ENCODE peak calls at places on chromosome X, in nine cellular contexts. One of them, this sample, is unnamed.

GRCh38 chrX:118350715-118351114 is 4.8 kb downstream of the WDR44 start:
- DNase-seq in activated CD4-positive, alpha-beta T cell treated with anti-CD3 and anti-CD28 coated beads, Interleukin-2, amount 10 ng/mL, durations not matched to agents 7 days and 5 days: no peak
- DNase-seq in NCI-H345: no peak
- DNase-seq in pancreas: no peak
- DNase-seq in NCI-H1105: no peak
- DNase-seq in stimulated activated CD4-positive, alpha-beta T cell treated with anti-CD3 and anti-CD28 coated beads, Interleukin-2, amount 100 ng/mL, for 48 hours: no peak
- DNase-seq in fibroblast of lung: no peak
- DNase-seq in tibial artery: no peak
- DNase-seq in ecto neural progenitor cell: no peak
- DNase-seq in this sample: peak

GRCh38 chrX:122914256-122914655 is 269.8 kb upstream of the GRIA3 start:
- DNase-seq in NCI-H1105: no peak
- DNase-seq in tibial artery: no peak
- DNase-seq in activated CD4-positive, alpha-beta T cell treated with anti-CD3 and anti-CD28 coated beads, Interleukin-2, amount 10 ng/mL, durations not matched to agents 7 days and 5 days: no peak
- DNase-seq in fibroblast of lung: no peak
- DNase-seq in NCI-H345: no peak
- DNase-seq in stimulated activated CD4-positive, alpha-beta T cell treated with anti-CD3 and anti-CD28 coated beads, Interleukin-2, amount 100 ng/mL, for 48 hours: no peak
- DNase-seq in pancreas: no peak
- DNase-seq in ecto neural progenitor cell: no peak
- DNase-seq in this sample: no peak

GRCh38 chrX:72712094-72712755 is 1.9 kb downstream of the PHKA1 start:
- DNase-seq in pancreas: no peak
- DNase-seq in tibial artery: no peak
- DNase-seq in NCI-H1105: no peak
- DNase-seq in ecto neural progenitor cell: no peak
- DNase-seq in activated CD4-positive, alpha-beta T cell treated with anti-CD3 and anti-CD28 coated beads, Interleukin-2, amount 10 ng/mL, durations not matched to agents 7 days and 5 days: no peak
- DNase-seq in fibroblast of lung: peak
- DNase-seq in NCI-H345: no peak
- DNase-seq in stimulated activated CD4-positive, alpha-beta T cell treated with anti-CD3 and anti-CD28 coated beads, Interleukin-2, amount 100 ng/mL, for 48 hours: no peak
- DNase-seq in this sample: peak

GRCh38 chrX:39507034-39507433 is 590.7 kb downstream of the BCOR start:
- DNase-seq in fibroblast of lung: no peak
- DNase-seq in NCI-H1105: no peak
- DNase-seq in activated CD4-positive, alpha-beta T cell treated with anti-CD3 and anti-CD28 coated beads, Interleukin-2, amount 10 ng/mL, durations not matched to agents 7 days and 5 days: no peak
- DNase-seq in ecto neural progenitor cell: peak
- DNase-seq in pancreas: no peak
- DNase-seq in stimulated activated CD4-positive, alpha-beta T cell treated with anti-CD3 and anti-CD28 coated beads, Interleukin-2, amount 100 ng/mL, for 48 hours: no peak
- DNase-seq in tibial artery: no peak
- DNase-seq in NCI-H345: no peak
- DNase-seq in this sample: no peak

GRCh38 chrX:72003811-72004750 is 93.4 kb downstream of the NHSL2 start:
- DNase-seq in ecto neural progenitor cell: peak
- DNase-seq in NCI-H1105: no peak
- DNase-seq in activated CD4-positive, alpha-beta T cell treated with anti-CD3 and anti-CD28 coated beads, Interleukin-2, amount 10 ng/mL, durations not matched to agents 7 days and 5 days: no peak
- DNase-seq in fibroblast of lung: no peak
- DNase-seq in pancreas: peak
- DNase-seq in tibial artery: no peak
- DNase-seq in NCI-H345: no peak
- DNase-seq in stimulated activated CD4-positive, alpha-beta T cell treated with anti-CD3 and anti-CD28 coated beads, Interleukin-2, amount 100 ng/mL, for 48 hours: no peak
- DNase-seq in this sample: peak

GRCh38 chrX:154022716-154023115 is 3.0 kb upstream of the IRAK1 start:
- DNase-seq in tibial artery: no peak
- DNase-seq in ecto neural progenitor cell: no peak
- DNase-seq in activated CD4-positive, alpha-beta T cell treated with anti-CD3 and anti-CD28 coated beads, Interleukin-2, amount 10 ng/mL, durations not matched to agents 7 days and 5 days: no peak
- DNase-seq in fibroblast of lung: no peak
- DNase-seq in stimulated activated CD4-positive, alpha-beta T cell treated with anti-CD3 and anti-CD28 coated beads, Interleukin-2, amount 100 ng/mL, for 48 hours: no peak
- DNase-seq in NCI-H1105: no peak
- DNase-seq in pancreas: no peak
- DNase-seq in NCI-H345: no peak
- DNase-seq in this sample: no peak

GRCh38 chrX:124529786-124530185 is 183.4 kb downstream of the SH2D1A start:
- DNase-seq in NCI-H1105: no peak
- DNase-seq in pancreas: no peak
- DNase-seq in NCI-H345: no peak
- DNase-seq in fibroblast of lung: no peak
- DNase-seq in activated CD4-positive, alpha-beta T cell treated with anti-CD3 and anti-CD28 coated beads, Interleukin-2, amount 10 ng/mL, durations not matched to agents 7 days and 5 days: no peak
- DNase-seq in ecto neural progenitor cell: no peak
- DNase-seq in stimulated activated CD4-positive, alpha-beta T cell treated with anti-CD3 and anti-CD28 coated beads, Interleukin-2, amount 100 ng/mL, for 48 hours: no peak
- DNase-seq in tibial artery: no peak
- DNase-seq in this sample: no peak

GRCh38 chrX:115562492-115562872 is 1.5 kb downstream of the PLS3 start:
- DNase-seq in NCI-H345: no peak
- DNase-seq in NCI-H1105: no peak
- DNase-seq in activated CD4-positive, alpha-beta T cell treated with anti-CD3 and anti-CD28 coated beads, Interleukin-2, amount 10 ng/mL, durations not matched to agents 7 days and 5 days: no peak
- DNase-seq in pancreas: no peak
- DNase-seq in stimulated activated CD4-positive, alpha-beta T cell treated with anti-CD3 and anti-CD28 coated beads, Interleukin-2, amount 100 ng/mL, for 48 hours: no peak
- DNase-seq in tibial artery: no peak
- DNase-seq in ecto neural progenitor cell: peak
- DNase-seq in fibroblast of lung: peak
- DNase-seq in this sample: peak

GRCh38 chrX:10190367-10190766 is 33.6 kb downstream of the CLCN4 start:
- DNase-seq in NCI-H1105: peak
- DNase-seq in stimulated activated CD4-positive, alpha-beta T cell treated with anti-CD3 and anti-CD28 coated beads, Interleukin-2, amount 100 ng/mL, for 48 hours: no peak
- DNase-seq in tibial artery: no peak
- DNase-seq in activated CD4-positive, alpha-beta T cell treated with anti-CD3 and anti-CD28 coated beads, Interleukin-2, amount 10 ng/mL, durations not matched to agents 7 days and 5 days: no peak
- DNase-seq in NCI-H345: peak
- DNase-seq in fibroblast of lung: peak
- DNase-seq in pancreas: no peak
- DNase-seq in ecto neural progenitor cell: no peak
- DNase-seq in this sample: peak

GRCh38 chrX:143461616-143462015 is 55.7 kb downstream of the SPANXN3 start:
- DNase-seq in activated CD4-positive, alpha-beta T cell treated with anti-CD3 and anti-CD28 coated beads, Interleukin-2, amount 10 ng/mL, durations not matched to agents 7 days and 5 days: no peak
- DNase-seq in tibial artery: no peak
- DNase-seq in NCI-H345: no peak
- DNase-seq in fibroblast of lung: no peak
- DNase-seq in NCI-H1105: no peak
- DNase-seq in pancreas: no peak
- DNase-seq in ecto neural progenitor cell: no peak
- DNase-seq in stimulated activated CD4-positive, alpha-beta T cell treated with anti-CD3 and anti-CD28 coated beads, Interleukin-2, amount 100 ng/mL, for 48 hours: no peak
- DNase-seq in this sample: no peak

GRCh38 chrX:13076176-13076956 is 31.9 kb upstream of the FAM9C start:
- DNase-seq in fibroblast of lung: no peak
- DNase-seq in pancreas: no peak
- DNase-seq in activated CD4-positive, alpha-beta T cell treated with anti-CD3 and anti-CD28 coated beads, Interleukin-2, amount 10 ng/mL, durations not matched to agents 7 days and 5 days: no peak
- DNase-seq in NCI-H1105: no peak
- DNase-seq in tibial artery: no peak
- DNase-seq in stimulated activated CD4-positive, alpha-beta T cell treated with anti-CD3 and anti-CD28 coated beads, Interleukin-2, amount 100 ng/mL, for 48 hours: no peak
- DNase-seq in NCI-H345: no peak
- DNase-seq in ecto neural progenitor cell: no peak
- DNase-seq in this sample: peak

GRCh38 chrX:9310596-9310995 is 154.3 kb upstream of the TBL1X start:
- DNase-seq in fibroblast of lung: no peak
- DNase-seq in ecto neural progenitor cell: no peak
- DNase-seq in tibial artery: no peak
- DNase-seq in NCI-H1105: no peak
- DNase-seq in activated CD4-positive, alpha-beta T cell treated with anti-CD3 and anti-CD28 coated beads, Interleukin-2, amount 10 ng/mL, durations not matched to agents 7 days and 5 days: no peak
- DNase-seq in stimulated activated CD4-positive, alpha-beta T cell treated with anti-CD3 and anti-CD28 coated beads, Interleukin-2, amount 100 ng/mL, for 48 hours: no peak
- DNase-seq in NCI-H345: no peak
- DNase-seq in pancreas: no peak
- DNase-seq in this sample: peak

GRCh38 chrX:1592863-1593201 is 1.4 kb downstream of the AKAP17A start:
- DNase-seq in ecto neural progenitor cell: no peak
- DNase-seq in activated CD4-positive, alpha-beta T cell treated with anti-CD3 and anti-CD28 coated beads, Interleukin-2, amount 10 ng/mL, durations not matched to agents 7 days and 5 days: peak
- DNase-seq in pancreas: no peak
- DNase-seq in NCI-H1105: no peak
- DNase-seq in NCI-H345: no peak
- DNase-seq in stimulated activated CD4-positive, alpha-beta T cell treated with anti-CD3 and anti-CD28 coated beads, Interleukin-2, amount 100 ng/mL, for 48 hours: no peak
- DNase-seq in tibial artery: no peak
- DNase-seq in fibroblast of lung: no peak
- DNase-seq in this sample: no peak

GRCh38 chrX:104833401-104833800 is 267.4 kb downstream of the IL1RAPL2 start:
- DNase-seq in stimulated activated CD4-positive, alpha-beta T cell treated with anti-CD3 and anti-CD28 coated beads, Interleukin-2, amount 100 ng/mL, for 48 hours: no peak
- DNase-seq in tibial artery: no peak
- DNase-seq in activated CD4-positive, alpha-beta T cell treated with anti-CD3 and anti-CD28 coated beads, Interleukin-2, amount 10 ng/mL, durations not matched to agents 7 days and 5 days: no peak
- DNase-seq in NCI-H345: no peak
- DNase-seq in pancreas: no peak
- DNase-seq in ecto neural progenitor cell: no peak
- DNase-seq in fibroblast of lung: peak
- DNase-seq in NCI-H1105: no peak
- DNase-seq in this sample: no peak

GRCh38 chrX:119762718-119763117 is 4.3 kb downstream of the SOWAHD start:
- DNase-seq in pancreas: no peak
- DNase-seq in NCI-H345: no peak
- DNase-seq in stimulated activated CD4-positive, alpha-beta T cell treated with anti-CD3 and anti-CD28 coated beads, Interleukin-2, amount 100 ng/mL, for 48 hours: no peak
- DNase-seq in fibroblast of lung: no peak
- DNase-seq in ecto neural progenitor cell: no peak
- DNase-seq in activated CD4-positive, alpha-beta T cell treated with anti-CD3 and anti-CD28 coated beads, Interleukin-2, amount 10 ng/mL, durations not matched to agents 7 days and 5 days: no peak
- DNase-seq in NCI-H1105: no peak
- DNase-seq in tibial artery: no peak
- DNase-seq in this sample: peak

GRCh38 chrX:113390531-113390930 is 549.9 kb upstream of the AMOT start:
- DNase-seq in stimulated activated CD4-positive, alpha-beta T cell treated with anti-CD3 and anti-CD28 coated beads, Interleukin-2, amount 100 ng/mL, for 48 hours: no peak
- DNase-seq in NCI-H345: no peak
- DNase-seq in NCI-H1105: no peak
- DNase-seq in fibroblast of lung: no peak
- DNase-seq in activated CD4-positive, alpha-beta T cell treated with anti-CD3 and anti-CD28 coated beads, Interleukin-2, amount 10 ng/mL, durations not matched to agents 7 days and 5 days: no peak
- DNase-seq in ecto neural progenitor cell: no peak
- DNase-seq in pancreas: no peak
- DNase-seq in tibial artery: no peak
- DNase-seq in this sample: no peak

GRCh38 chrX:150906694-150907093 is 8.2 kb upstream of the CD99L2 start:
- DNase-seq in NCI-H1105: no peak
- DNase-seq in pancreas: no peak
- DNase-seq in activated CD4-positive, alpha-beta T cell treated with anti-CD3 and anti-CD28 coated beads, Interleukin-2, amount 10 ng/mL, durations not matched to agents 7 days and 5 days: no peak
- DNase-seq in ecto neural progenitor cell: no peak
- DNase-seq in stimulated activated CD4-positive, alpha-beta T cell treated with anti-CD3 and anti-CD28 coated beads, Interleukin-2, amount 100 ng/mL, for 48 hours: no peak
- DNase-seq in NCI-H345: no peak
- DNase-seq in tibial artery: no peak
- DNase-seq in fibroblast of lung: no peak
- DNase-seq in this sample: no peak

GRCh38 chrX:153474718-153475117 is 4.3 kb upstream of the HAUS7 start:
- DNase-seq in activated CD4-positive, alpha-beta T cell treated with anti-CD3 and anti-CD28 coated beads, Interleukin-2, amount 10 ng/mL, durations not matched to agents 7 days and 5 days: peak
- DNase-seq in NCI-H345: peak
- DNase-seq in NCI-H1105: no peak
- DNase-seq in tibial artery: peak
- DNase-seq in fibroblast of lung: peak
- DNase-seq in pancreas: peak
- DNase-seq in stimulated activated CD4-positive, alpha-beta T cell treated with anti-CD3 and anti-CD28 coated beads, Interleukin-2, amount 100 ng/mL, for 48 hours: peak
- DNase-seq in ecto neural progenitor cell: no peak
- DNase-seq in this sample: peak

GRCh38 chrX:46333550-46333949 is 211.7 kb downstream of the ZNF674 start:
- DNase-seq in stimulated activated CD4-positive, alpha-beta T cell treated with anti-CD3 and anti-CD28 coated beads, Interleukin-2, amount 100 ng/mL, for 48 hours: no peak
- DNase-seq in activated CD4-positive, alpha-beta T cell treated with anti-CD3 and anti-CD28 coated beads, Interleukin-2, amount 10 ng/mL, durations not matched to agents 7 days and 5 days: no peak
- DNase-seq in ecto neural progenitor cell: no peak
- DNase-seq in tibial artery: no peak
- DNase-seq in NCI-H1105: no peak
- DNase-seq in NCI-H345: no peak
- DNase-seq in pancreas: no peak
- DNase-seq in fibroblast of lung: no peak
- DNase-seq in this sample: peak

GRCh38 chrX:47991263-47992092 is 12.3 kb downstream of the ZNF182 start:
- DNase-seq in activated CD4-positive, alpha-beta T cell treated with anti-CD3 and anti-CD28 coated beads, Interleukin-2, amount 10 ng/mL, durations not matched to agents 7 days and 5 days: no peak
- DNase-seq in NCI-H1105: no peak
- DNase-seq in fibroblast of lung: peak
- DNase-seq in pancreas: no peak
- DNase-seq in ecto neural progenitor cell: no peak
- DNase-seq in tibial artery: no peak
- DNase-seq in NCI-H345: no peak
- DNase-seq in stimulated activated CD4-positive, alpha-beta T cell treated with anti-CD3 and anti-CD28 coated beads, Interleukin-2, amount 100 ng/mL, for 48 hours: no peak
- DNase-seq in this sample: peak

GRCh38 chrX:120790552-120790951 is 85.1 kb downstream of the CT47B1 start:
- DNase-seq in activated CD4-positive, alpha-beta T cell treated with anti-CD3 and anti-CD28 coated beads, Interleukin-2, amount 10 ng/mL, durations not matched to agents 7 days and 5 days: no peak
- DNase-seq in NCI-H1105: no peak
- DNase-seq in tibial artery: no peak
- DNase-seq in fibroblast of lung: no peak
- DNase-seq in stimulated activated CD4-positive, alpha-beta T cell treated with anti-CD3 and anti-CD28 coated beads, Interleukin-2, amount 100 ng/mL, for 48 hours: no peak
- DNase-seq in NCI-H345: no peak
- DNase-seq in ecto neural progenitor cell: no peak
- DNase-seq in pancreas: no peak
- DNase-seq in this sample: no peak

GRCh38 chrX:49042581-49043219 is 457 bp downstream of the TFE3 start:
- DNase-seq in NCI-H345: no peak
- DNase-seq in activated CD4-positive, alpha-beta T cell treated with anti-CD3 and anti-CD28 coated beads, Interleukin-2, amount 10 ng/mL, durations not matched to agents 7 days and 5 days: peak
- DNase-seq in tibial artery: peak
- DNase-seq in NCI-H1105: no peak
- DNase-seq in ecto neural progenitor cell: no peak
- DNase-seq in fibroblast of lung: no peak
- DNase-seq in stimulated activated CD4-positive, alpha-beta T cell treated with anti-CD3 and anti-CD28 coated beads, Interleukin-2, amount 100 ng/mL, for 48 hours: no peak
- DNase-seq in pancreas: no peak
- DNase-seq in this sample: peak

GRCh38 chrX:129161108-129161507 is 362.2 kb downstream of the SMARCA1 start:
- DNase-seq in NCI-H1105: no peak
- DNase-seq in NCI-H345: no peak
- DNase-seq in pancreas: no peak
- DNase-seq in stimulated activated CD4-positive, alpha-beta T cell treated with anti-CD3 and anti-CD28 coated beads, Interleukin-2, amount 100 ng/mL, for 48 hours: no peak
- DNase-seq in fibroblast of lung: no peak
- DNase-seq in ecto neural progenitor cell: no peak
- DNase-seq in tibial artery: no peak
- DNase-seq in activated CD4-positive, alpha-beta T cell treated with anti-CD3 and anti-CD28 coated beads, Interleukin-2, amount 10 ng/mL, durations not matched to agents 7 days and 5 days: no peak
- DNase-seq in this sample: no peak

GRCh38 chrX:33188286-33188685 is 23.1 kb downstream of the DMD start:
- DNase-seq in pancreas: no peak
- DNase-seq in NCI-H1105: no peak
- DNase-seq in stimulated activated CD4-positive, alpha-beta T cell treated with anti-CD3 and anti-CD28 coated beads, Interleukin-2, amount 100 ng/mL, for 48 hours: no peak
- DNase-seq in ecto neural progenitor cell: no peak
- DNase-seq in tibial artery: no peak
- DNase-seq in activated CD4-positive, alpha-beta T cell treated with anti-CD3 and anti-CD28 coated beads, Interleukin-2, amount 10 ng/mL, durations not matched to agents 7 days and 5 days: no peak
- DNase-seq in fibroblast of lung: no peak
- DNase-seq in NCI-H345: peak
- DNase-seq in this sample: no peak

GRCh38 chrX:65601530-65602281 is 65.7 kb upstream of the MSN start:
- DNase-seq in tibial artery: peak
- DNase-seq in stimulated activated CD4-positive, alpha-beta T cell treated with anti-CD3 and anti-CD28 coated beads, Interleukin-2, amount 100 ng/mL, for 48 hours: no peak
- DNase-seq in activated CD4-positive, alpha-beta T cell treated with anti-CD3 and anti-CD28 coated beads, Interleukin-2, amount 10 ng/mL, durations not matched to agents 7 days and 5 days: peak
- DNase-seq in NCI-H345: no peak
- DNase-seq in ecto neural progenitor cell: no peak
- DNase-seq in pancreas: peak
- DNase-seq in NCI-H1105: no peak
- DNase-seq in fibroblast of lung: peak
- DNase-seq in this sample: peak

GRCh38 chrX:7574325-7574724 is 268.6 kb upstream of the VCX start:
- DNase-seq in fibroblast of lung: no peak
- DNase-seq in pancreas: no peak
- DNase-seq in NCI-H1105: no peak
- DNase-seq in ecto neural progenitor cell: no peak
- DNase-seq in NCI-H345: no peak
- DNase-seq in stimulated activated CD4-positive, alpha-beta T cell treated with anti-CD3 and anti-CD28 coated beads, Interleukin-2, amount 100 ng/mL, for 48 hours: no peak
- DNase-seq in tibial artery: no peak
- DNase-seq in activated CD4-positive, alpha-beta T cell treated with anti-CD3 and anti-CD28 coated beads, Interleukin-2, amount 10 ng/mL, durations not matched to agents 7 days and 5 days: no peak
- DNase-seq in this sample: peak

This sample was measured in M059J.